ENCODE peak calls at places on chromosomes 13 and 19, in nine cellular contexts. U is substantia nigra; B is body of pancreas; G is H9; T is stimulated activated naive CD8-positive, alpha-beta T cell treated with anti-CD3 and anti-CD28 coated beads, Interleukin-15, amount 100 ng/mL, for 72 hours; E is naive thymus-derived CD8-positive, alpha-beta T cell; C is T1000; F is T-helper 17 cell; W is NCI-H1092. P is an unnamed sample.

GRCh38 chr13:42369071-42369795 is 97.3 kb downstream of the AKAP11 start:
- DNase-seq in U (no peak), B (no peak), G (no peak), T (no peak), E (no peak), C (no peak), F (no peak), W (no peak), P (no peak)

GRCh38 chr13:57925250-57925649 is 293.7 kb downstream of the PCDH17 start:
- DNase-seq in U (no peak), B (no peak), G (no peak), T (no peak), E (no peak), C (no peak), F (no peak), W (no peak), P (no peak)

GRCh38 chr19:54654447-54655321 is 8.1 kb upstream of the LILRB4 start:
- DNase-seq in U (no peak), B (no peak), G (no peak), T (no peak), E (no peak), C (no peak), F (no peak), W (no peak), P (peak)

GRCh38 chr13:76579701-76580100 is 306.5 kb downstream of the KCTD12 start:
- DNase-seq in U (no peak), B (no peak), G (no peak), T (no peak), E (no peak), C (no peak), F (no peak), W (no peak), P (no peak)

GRCh38 chr13:86563308-86563707 is 764.1 kb upstream of the SLITRK6 start:
- DNase-seq in U (no peak), B (no peak), G (no peak), T (no peak), E (no peak), C (no peak), F (no peak), W (no peak), P (no peak)

GRCh38 chr13:30880756-30881155 is 25.3 kb upstream of the MEDAG start:
- DNase-seq in U (no peak), B (peak), G (no peak), T (no peak), E (no peak), C (no peak), F (no peak), W (no peak), P (no peak)

GRCh38 chr13:31764556-31764955 is 25.2 kb downstream of the RXFP2 start:
- DNase-seq in U (no peak), B (no peak), G (no peak), T (no peak), E (no peak), C (no peak), F (no peak), W (no peak), P (no peak)

GRCh38 chr13:26017196-26017921 is 34.5 kb downstream of the SHISA2 start:
- DNase-seq in U (no peak), B (peak), G (no peak), T (peak), E (peak), C (no peak), F (no peak), W (no peak), P (peak)

GRCh38 chr19:5537870-5538269 is 29.9 kb downstream of the TINCR start:
- DNase-seq in U (no peak), B (no peak), G (no peak), T (no peak), E (no peak), C (no peak), F (no peak), W (no peak), P (no peak)

P was measured in GM20000.